ENCODE peak calls at places on chromosomes 12 and 14, in nine cellular contexts. M is esophagus squamous epithelium; U is dorsolateral prefrontal cortex; Q is adrenal gland; G is upper lobe of left lung; F is stomach; S is CD8-positive, alpha-beta T cell; C is heart right ventricle; J is upper lobe of right lung. L is an unnamed sample.

GRCh38 chr14:38282941-38283340 is 27.0 kb upstream of the CLEC14A start:
- DNase-seq in F (no peak), M (no peak), U (no peak), Q (no peak), G (no peak), S (no peak), J (no peak), C (no peak), L (no peak)

GRCh38 chr12:6758511-6758910 is 5.6 kb upstream of the MLF2 start:
- DNase-seq in Q (no peak), G (no peak), F (no peak), U (no peak), J (no peak), C (no peak), M (no peak), S (no peak), L (no peak)

GRCh38 chr14:89576960-89577359 is 159.9 kb upstream of the FOXN3 start:
- DNase-seq in U (no peak), F (no peak), C (no peak), G (no peak), S (no peak), Q (no peak), M (no peak), J (no peak), L (no peak)

GRCh38 chr14:97185186-97185585 is 388.0 kb downstream of the VRK1 start:
- DNase-seq in Q (no peak), U (no peak), F (no peak), C (no peak), J (no peak), G (no peak), S (peak), M (no peak), L (no peak)

GRCh38 chr12:71441836-71442566 is 2.4 kb downstream of the LGR5 start:
- DNase-seq in G (no peak), C (no peak), S (no peak), Q (no peak), F (no peak), U (no peak), J (no peak), M (no peak), L (no peak)

GRCh38 chr12:79782197-79782890 is 91.6 kb upstream of the PAWR start:
- DNase-seq in S (no peak), U (no peak), J (no peak), C (no peak), F (no peak), M (no peak), Q (peak), G (no peak), L (no peak)

GRCh38 chr12:41193321-41193720 is 5.2 kb downstream of the PDZRN4 start:
- DNase-seq in J (no peak), C (no peak), Q (no peak), M (no peak), S (no peak), U (no peak), G (no peak), F (no peak), L (no peak)

GRCh38 chr12:100229876-100230275 is 29.3 kb downstream of the ACTR6 start:
- DNase-seq in M (no peak), F (no peak), C (no peak), S (no peak), Q (no peak), J (no peak), U (no peak), G (no peak), L (no peak)

GRCh38 chr12:45669093-45669492 is 60.4 kb upstream of the ARID2 start:
- DNase-seq in G (no peak), Q (no peak), S (no peak), M (no peak), F (no peak), C (no peak), U (no peak), J (no peak), L (no peak)

GRCh38 chr12:112848338-112848715 is 56.8 kb downstream of the RPH3A start:
- DNase-seq in Q (no peak), G (no peak), F (no peak), S (no peak), C (no peak), J (no peak), M (no peak), U (no peak), L (no peak)

GRCh38 chr12:47767197-47767724 is 5.8 kb upstream of the SLC48A1 start:
- DNase-seq in C (peak), S (peak), U (no peak), M (no peak), F (peak), J (no peak), G (no peak), Q (peak), L (no peak)

GRCh38 chr14:36027354-36027753 is 149.2 kb downstream of the PTCSC3 start:
- DNase-seq in Q (no peak), U (no peak), F (no peak), M (no peak), C (no peak), G (no peak), S (no peak), J (no peak), L (no peak)

GRCh38 chr12:118773956-118774723 is 207.2 kb upstream of the SRRM4 start:
- DNase-seq in U (peak), G (peak), C (no peak), S (no peak), Q (no peak), F (no peak), J (no peak), M (no peak), L (no peak)

GRCh38 chr12:118187746-118188390 is 51.9 kb downstream of the PEBP1 start:
- DNase-seq in C (no peak), M (no peak), S (no peak), Q (no peak), J (no peak), G (no peak), F (no peak), U (no peak), L (no peak)

GRCh38 chr12:48991247-48992050 is 7.7 kb downstream of the DDN start:
- DNase-seq in Q (no peak), G (no peak), C (no peak), F (no peak), M (no peak), J (no peak), U (no peak), S (no peak), L (no peak)

GRCh38 chr14:61320806-61321384 is 484 bp upstream of the PRKCH start:
- DNase-seq in S (no peak), U (no peak), Q (no peak), F (no peak), M (no peak), C (no peak), J (peak), G (peak), L (no peak)

GRCh38 chr14:99224116-99224910 is 47.7 kb downstream of the BCL11B start:
- DNase-seq in S (no peak), Q (no peak), U (no peak), M (no peak), C (no peak), F (no peak), G (no peak), J (no peak), L (no peak)

GRCh38 chr12:126069549-126070165 is 1004.4 kb downstream of the AACS start:
- DNase-seq in J (no peak), G (no peak), C (no peak), Q (peak), S (no peak), M (no peak), F (peak), U (no peak), L (no peak)

GRCh38 chr12:6884539-6884938 is 11.4 kb upstream of the SPSB2 start:
- DNase-seq in J (no peak), C (no peak), M (no peak), F (no peak), Q (no peak), G (peak), S (no peak), U (no peak), L (no peak)

GRCh38 chr12:98893126-98893525 is 248.0 kb downstream of the APAF1 start:
- DNase-seq in J (no peak), G (no peak), M (no peak), S (no peak), F (no peak), C (no peak), Q (peak), U (no peak), L (no peak)

GRCh38 chr12:107748472-107748871 is 12.5 kb downstream of the PRDM4 start:
- DNase-seq in C (no peak), F (no peak), M (no peak), J (no peak), S (no peak), Q (no peak), U (no peak), G (no peak), L (no peak)

GRCh38 chr12:76057316-76057715 is 25.7 kb upstream of the PHLDA1 start:
- DNase-seq in G (peak), S (no peak), Q (no peak), J (no peak), C (peak), F (no peak), M (no peak), U (peak), L (no peak)

GRCh38 chr12:16187684-16188083 is 89.8 kb downstream of the SLC15A5 start:
- DNase-seq in G (no peak), F (no peak), J (no peak), M (no peak), U (no peak), Q (no peak), S (no peak), C (no peak), L (no peak)

GRCh38 chr14:36057452-36058142 is 118.9 kb downstream of the PTCSC3 start:
- DNase-seq in J (no peak), Q (no peak), S (no peak), G (no peak), F (no peak), U (no peak), C (no peak), M (no peak), L (no peak)

GRCh38 chr14:24376448-24377070 is 8.6 kb downstream of the NFATC4 start:
- DNase-seq in G (no peak), F (no peak), U (no peak), J (no peak), Q (no peak), M (no peak), S (no peak), C (no peak), L (peak)

GRCh38 chr12:91133871-91134270 is 22.6 kb upstream of the LUM start:
- DNase-seq in M (no peak), C (no peak), J (no peak), U (no peak), S (no peak), G (no peak), Q (no peak), F (no peak), L (no peak)

GRCh38 chr14:101220921-101221510 is 317.5 kb upstream of the RTL1 start:
- DNase-seq in G (no peak), C (no peak), F (no peak), M (no peak), Q (no peak), J (no peak), S (no peak), U (no peak), L (peak)

GRCh38 chr12:132925597-132926416 is 30.3 kb downstream of the ZNF605 start:
- DNase-seq in M (no peak), C (no peak), G (no peak), S (no peak), J (no peak), U (no peak), F (no peak), Q (no peak), L (no peak)

GRCh38 chr12:58443273-58443980 is 476.9 kb downstream of the LRIG3 start:
- DNase-seq in U (no peak), G (no peak), F (no peak), S (no peak), C (no peak), Q (peak), J (no peak), M (no peak), L (no peak)

GRCh38 chr14:37559386-37559785 is 35.7 kb downstream of the FOXA1 start:
- DNase-seq in M (no peak), S (no peak), J (no peak), G (no peak), Q (no peak), F (no peak), U (no peak), C (no peak), L (no peak)

GRCh38 chr12:54658306-54659264 is 10.4 kb upstream of the DCD start:
- DNase-seq in C (no peak), J (no peak), U (no peak), S (peak), F (peak), G (peak), Q (peak), M (no peak), L (no peak)

GRCh38 chr12:110922652-110923051 is 2.3 kb upstream of the MYL2 start:
- DNase-seq in U (no peak), M (no peak), Q (no peak), J (no peak), G (no peak), S (no peak), F (no peak), C (no peak), L (no peak)

GRCh38 chr14:100761481-100761880 is 34.8 kb downstream of the DLK1 start:
- DNase-seq in U (no peak), G (no peak), S (no peak), Q (no peak), F (no peak), J (no peak), C (no peak), M (no peak), L (no peak)

GRCh38 chr12:26767865-26768264 is 65.1 kb downstream of the ITPR2 start:
- DNase-seq in S (no peak), J (no peak), F (no peak), M (no peak), Q (no peak), G (no peak), C (no peak), U (no peak), L (no peak)

GRCh38 chr12:62629971-62630739 is 163.5 kb downstream of the MON2 start:
- DNase-seq in Q (no peak), C (no peak), U (no peak), G (no peak), J (no peak), S (no peak), F (no peak), M (no peak), L (no peak)

GRCh38 chr14:66910306-66910705 is 278.9 kb upstream of the GARIN2 start:
- DNase-seq in F (no peak), M (no peak), S (no peak), J (no peak), C (no peak), G (no peak), U (no peak), Q (no peak), L (no peak)

GRCh38 chr14:65810326-65810725 is 397.8 kb downstream of the FUT8 start:
- DNase-seq in M (no peak), Q (no peak), F (no peak), G (no peak), U (no peak), J (no peak), S (no peak), C (no peak), L (no peak)

GRCh38 chr12:122206111-122206881 is 2.8 kb downstream of the B3GNT4 start:
- DNase-seq in C (no peak), G (peak), S (no peak), J (peak), F (no peak), M (no peak), Q (no peak), U (no peak), L (no peak)

GRCh38 chr12:11174022-11174421 is 3.0 kb downstream of the SMIM10L1 start:
- DNase-seq in S (no peak), J (no peak), F (no peak), M (no peak), U (no peak), Q (no peak), C (no peak), G (no peak), L (no peak)

GRCh38 chr14:20412876-20413784 is at the start of gene TEP1:
- DNase-seq in M (peak), F (peak), J (peak), U (peak), G (peak), S (peak), Q (peak), C (peak), L (peak)
- H3K27ac ChIP-seq in M (peak), F (peak), J (peak), U (peak), G (peak), S (peak), Q (peak), C (peak), L (peak)

GRCh38 chr14:29999013-29999539 is 71.4 kb upstream of the PRKD1 start:
- DNase-seq in G (no peak), M (no peak), S (no peak), J (no peak), C (no peak), U (no peak), Q (no peak), F (no peak), L (no peak)
- TF ChIP-seq CTCF in G (no peak), M (no peak), S (no peak), J (no peak), C (no peak), U (no peak), Q (no peak), F (no peak), L (no peak)

GRCh38 chr12:89351489-89352241 is 636 bp downstream of the DUSP6 start:
- DNase-seq in U (peak), S (peak), G (peak), J (peak), F (peak), Q (peak), M (no peak), C (peak), L (peak)

GRCh38 chr12:89350260-89350659 is 2.0 kb downstream of the DUSP6 start:
- DNase-seq in J (no peak), Q (no peak), S (no peak), F (no peak), M (no peak), U (no peak), C (no peak), G (no peak), L (no peak)

GRCh38 chr12:89348894-89349669 is 3.2 kb downstream of the DUSP6 start:
- DNase-seq in S (no peak), M (no peak), G (no peak), F (no peak), Q (no peak), J (no peak), U (no peak), C (no peak), L (no peak)

GRCh38 chr12:89350661-89351488 is 1.4 kb downstream of the DUSP6 start:
- DNase-seq in G (peak), C (peak), M (no peak), U (no peak), F (no peak), Q (no peak), S (peak), J (peak), L (peak)

GRCh38 chr12:89349814-89350213 is 2.5 kb downstream of the DUSP6 start:
- DNase-seq in F (no peak), G (no peak), U (no peak), S (no peak), J (no peak), Q (peak), M (no peak), C (no peak), L (no peak)
- H3K4me3 ChIP-seq in F (peak), G (peak), U (peak), S (no peak), J (peak), Q (peak), M (peak), C (peak), L (peak)

GRCh38 chr12:94245984-94246383 is 97.6 kb downstream of the PLXNC1 start:
- DNase-seq in U (no peak), F (no peak), M (no peak), C (no peak), J (no peak), S (no peak), G (no peak), Q (no peak), L (no peak)
- H3K27ac ChIP-seq in U (no peak), F (no peak), M (no peak), C (no peak), J (no peak), S (no peak), G (no peak), Q (no peak), L (no peak)

GRCh38 chr14:74244115-74244514 is 4.9 kb downstream of the VSX2 start:
- DNase-seq in G (no peak), Q (no peak), U (no peak), S (no peak), F (no peak), J (no peak), M (no peak), C (no peak), L (no peak)
- TF ChIP-seq CTCF in G (no peak), Q (no peak), U (no peak), S (no peak), F (no peak), J (no peak), M (no peak), C (no peak), L (no peak)

GRCh38 chr12:43578782-43579181 is 26.8 kb upstream of the ADAMTS20 start:
- DNase-seq in F (no peak), U (no peak), Q (no peak), G (no peak), M (no peak), J (no peak), C (no peak), S (no peak), L (no peak)

GRCh38 chr12:43576162-43576561 is 24.2 kb upstream of the ADAMTS20 start:
- DNase-seq in C (no peak), G (no peak), J (no peak), U (no peak), Q (no peak), S (no peak), M (no peak), F (no peak), L (no peak)

GRCh38 chr12:43579240-43579639 is 27.2 kb upstream of the ADAMTS20 start:
- DNase-seq in C (no peak), J (no peak), Q (no peak), M (no peak), G (no peak), S (no peak), U (no peak), F (no peak), L (no peak)

DNA sequence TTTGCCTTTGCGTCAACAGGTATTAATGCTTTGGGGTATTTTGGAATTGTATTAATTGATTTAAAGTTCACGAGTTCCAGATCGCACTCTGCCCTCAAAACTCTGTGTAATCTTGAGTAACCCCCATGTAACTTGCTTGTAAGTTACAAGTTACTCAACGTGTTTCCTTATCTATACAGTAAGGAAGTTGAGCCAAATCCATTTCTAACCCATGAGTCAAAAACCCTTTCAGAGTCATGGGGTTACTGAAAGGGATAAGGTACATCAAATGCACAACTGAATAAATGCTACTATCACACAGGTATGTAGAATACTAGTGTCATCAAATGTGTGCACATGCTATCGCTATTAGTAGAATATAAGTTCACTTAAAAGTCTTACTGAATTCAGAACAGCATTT is 28.6 kb upstream of the ADAMTS20 start:
- DNase-seq in Q (no peak), G (no peak), S (no peak), J (no peak), C (no peak), M (no peak), F (no peak), U (no peak), L (no peak)
- H3K4me3 ChIP-seq in Q (no peak), G (no peak), S (no peak), J (no peak), C (no peak), M (no peak), F (no peak), U (no peak), L (no peak)

DNA sequence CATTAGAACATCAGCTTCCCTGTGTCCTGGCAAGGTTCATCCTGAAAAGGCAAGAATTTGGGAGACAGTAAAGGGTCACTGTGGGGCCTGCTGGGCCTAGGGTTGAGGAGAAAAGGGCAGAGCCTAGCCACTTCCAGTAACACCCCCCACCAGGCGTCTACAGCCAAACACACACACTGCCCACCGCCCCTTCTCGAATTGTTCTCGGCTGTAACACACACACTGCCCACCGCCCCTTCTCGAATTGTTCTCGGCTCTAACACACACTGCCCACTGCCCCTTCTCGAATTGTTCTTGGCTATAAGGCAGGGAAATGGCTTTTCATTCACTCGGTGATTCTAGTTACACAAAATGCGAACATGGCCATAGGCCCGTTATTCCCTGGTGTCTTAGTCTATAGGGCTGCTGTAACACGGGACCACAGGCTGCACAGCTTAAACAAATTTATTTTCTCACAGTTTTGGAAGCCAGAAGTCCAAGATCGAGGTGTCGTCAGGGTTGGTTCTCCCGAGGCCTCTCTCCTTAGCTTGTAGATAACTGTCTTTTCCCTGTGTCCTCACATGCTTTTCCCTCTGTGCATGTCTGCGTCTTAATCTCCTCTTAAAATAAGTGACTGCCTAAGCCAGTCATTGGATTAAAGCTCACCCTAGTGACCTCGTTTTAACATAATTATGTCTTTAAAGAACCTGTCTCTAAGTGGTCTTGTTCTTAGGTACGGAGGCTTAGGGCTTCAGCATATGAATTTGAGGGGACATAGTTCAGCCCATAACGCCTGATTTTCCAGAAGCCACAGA is 171.0 kb downstream of the ADGRD1 start:
- DNase-seq in G (no peak), Q (no peak), M (no peak), U (no peak), J (no peak), C (no peak), S (no peak), F (no peak), L (peak)
- H3K27ac ChIP-seq in G (no peak), Q (no peak), M (no peak), U (no peak), J (no peak), C (no peak), S (no peak), F (no peak), L (no peak)

L was measured in coronary artery.